ENCODE peak calls at places on chromosome 2, in ten cellular contexts. N is psoas muscle, R is BE2C, D is endothelial cell, K is kidney, O is stomach, L is brain microvascular endothelial cell, V is gastrocnemius medialis, F is IMR-90, H is endodermal cell. M is an unnamed sample.
A peak's percentile ranks its signal among the peaks of the same experiment; 100 is the strongest.

GRCh38 chr2:86238354-86238753 is 39.1 kb downstream of the MRPL35 start:
- DNase-seq in N (no peak), R (no peak), D (no peak), K (no peak), O (no peak), L (no peak), V (no peak), F (no peak), H (no peak), M (no peak)

GRCh38 chr2:1088192-1088860 is 137.7 kb downstream of the SNTG2 start:
- DNase-seq in N (no peak), R (no peak), D (no peak), K (no peak), O (no peak), L (no peak), V (no peak), F (peak; percentile 16), H (no peak), M (no peak)

GRCh38 chr2:45567974-45568789 is 42.9 kb downstream of the SRBD1 start:
- DNase-seq in N (no peak), R (no peak), D (no peak), K (no peak), O (no peak), L (peak; percentile 25), V (no peak), F (peak; percentile 7), H (no peak), M (peak; percentile 12)

GRCh38 chr2:216989335-216990129 is 129.7 kb upstream of the TNP1 start:
- DNase-seq in N (no peak), R (no peak), D (no peak), K (no peak), O (no peak), L (peak; percentile 3), V (no peak), F (peak; percentile 50), H (no peak), M (peak; percentile 11)

GRCh38 chr2:134777593-134777992 is 58.8 kb upstream of the TMEM163 start:
- DNase-seq in N (no peak), R (no peak), D (no peak), K (no peak), O (no peak), L (no peak), V (no peak), F (no peak), H (no peak), M (no peak)

GRCh38 chr2:27702302-27702701 is 38.6 kb downstream of the SLC4A1AP start:
- DNase-seq in N (no peak), R (no peak), D (no peak), K (no peak), O (no peak), L (no peak), V (no peak), F (no peak), H (no peak), M (no peak)

GRCh38 chr2:178309541-178309940 is 115.2 kb downstream of the OSBPL6 start:
- DNase-seq in N (no peak), R (no peak), D (no peak), K (no peak), O (no peak), L (no peak), V (no peak), F (peak; percentile 30), H (no peak), M (peak; percentile 10)

GRCh38 chr2:152409691-152410597 is 75.0 kb downstream of the FMNL2 start:
- DNase-seq in N (no peak), R (no peak), D (no peak), K (no peak), O (no peak), L (peak; percentile 40), V (peak; percentile 73), F (peak; percentile 75), H (no peak), M (peak; percentile 77)

GRCh38 chr2:128354161-128354560 is 35.5 kb upstream of the HS6ST1 start:
- DNase-seq in N (no peak), R (no peak), D (no peak), K (peak; percentile 61), O (no peak), L (no peak), V (no peak), F (no peak), H (no peak), M (no peak)

GRCh38 chr2:128350736-128351135 is 32.1 kb upstream of the HS6ST1 start:
- DNase-seq in N (no peak), R (no peak), D (no peak), K (no peak), O (no peak), L (no peak), V (no peak), F (no peak), H (no peak), M (no peak)

GRCh38 chr2:128357561-128358370 is 39.1 kb upstream of the HS6ST1 start:
- DNase-seq in N (peak; percentile 38), R (no peak), D (no peak), K (no peak), O (no peak), L (no peak), V (no peak), F (no peak), H (no peak), M (no peak)

GRCh38 chr2:128356127-128356526 is 37.5 kb upstream of the HS6ST1 start:
- DNase-seq in N (no peak), R (no peak), D (no peak), K (no peak), O (no peak), L (no peak), V (no peak), F (no peak), H (no peak), M (no peak)

GRCh38 chr2:128354731-128355470 is 36.2 kb upstream of the HS6ST1 start:
- DNase-seq in N (no peak), R (no peak), D (no peak), K (no peak), O (no peak), L (peak; percentile 39), V (no peak), F (peak; percentile 50), H (no peak), M (peak; percentile 77)
- TF ChIP-seq CTCF in N (no peak), R (no peak), D (no peak), K (no peak), O (no peak), L (peak; percentile 63), V (no peak), F (peak; percentile 40), H (no peak), M (peak; percentile 54)

GRCh38 chr2:237626813-237627451 is 455 bp upstream of the LRRFIP1 start:
- DNase-seq in N (peak; percentile 54), R (no peak), D (no peak), K (peak; percentile 82), O (no peak), L (no peak), V (no peak), F (no peak), H (peak; percentile 74), M (no peak)

GRCh38 chr2:237629188-237629534 is 1.8 kb downstream of the LRRFIP1 start:
- DNase-seq in N (no peak), R (no peak), D (no peak), K (no peak), O (no peak), L (no peak), V (no peak), F (peak; percentile 41), H (no peak), M (no peak)

GRCh38 chr2:237628482-237629187 is 1.2 kb downstream of the LRRFIP1 start:
- DNase-seq in N (no peak), R (no peak), D (no peak), K (no peak), O (peak; percentile 45), L (no peak), V (no peak), F (no peak), H (no peak), M (no peak)

GRCh38 chr2:237625777-237626176 is 1.6 kb upstream of the LRRFIP1 start:
- DNase-seq in N (no peak), R (no peak), D (no peak), K (no peak), O (no peak), L (no peak), V (no peak), F (no peak), H (no peak), M (no peak)

DNA sequence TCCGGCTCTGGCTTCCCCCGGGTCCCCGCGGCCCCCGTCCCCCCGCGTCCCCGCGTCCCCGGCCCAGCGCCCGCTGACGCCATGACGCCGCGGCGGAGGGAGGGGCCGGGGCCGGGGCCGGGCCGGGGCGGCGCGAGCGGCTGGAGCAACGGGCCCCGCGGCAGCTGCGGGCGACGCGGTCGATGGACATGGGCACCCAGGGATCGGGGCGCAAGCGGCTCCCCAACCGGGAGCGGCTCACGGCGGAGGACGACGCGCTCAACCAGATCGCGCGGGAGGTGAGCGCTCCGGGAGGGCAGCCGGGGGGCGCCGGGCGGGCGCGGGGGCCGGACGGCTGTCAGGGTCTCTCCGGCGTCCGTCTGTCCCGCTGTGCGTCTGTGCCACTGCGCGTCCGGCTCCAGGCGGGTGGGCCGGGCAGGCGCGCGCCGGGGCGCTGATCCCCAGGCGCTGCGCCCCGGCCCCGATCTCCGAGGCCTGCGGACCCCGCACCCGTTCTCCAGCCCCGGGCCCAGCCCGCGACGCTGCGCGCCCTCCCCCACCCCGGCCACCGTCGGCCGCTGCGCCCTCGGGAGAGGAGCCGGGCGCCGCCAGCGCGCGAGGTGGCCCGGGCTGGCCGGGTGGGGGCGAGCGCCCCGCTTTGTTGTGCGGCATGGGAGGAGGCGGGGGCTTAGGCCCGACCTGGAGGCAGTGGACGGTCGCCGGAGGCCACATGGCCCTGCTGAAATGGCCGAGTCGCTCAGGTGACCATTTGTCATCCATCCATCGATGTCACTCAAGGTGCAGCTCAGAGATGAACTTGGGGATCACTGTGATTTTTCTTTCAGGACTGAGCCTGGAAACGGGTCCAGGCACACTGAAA is at the start of gene LRRFIP1:
- DNase-seq in N (peak; percentile 77), R (peak; percentile 60), D (peak; percentile 29), K (peak; percentile 83), O (peak; percentile 49), L (no peak), V (peak; percentile 63), F (no peak), H (peak; percentile 77), M (no peak)
- TF ChIP-seq CTCF in N (no peak), R (no peak), D (no peak), K (no peak), O (no peak), L (no peak), V (no peak), F (peak; percentile 19), H (no peak), M (no peak)

GRCh38 chr2:191359186-191359585 is 114.0 kb downstream of the MYO1B start:
- DNase-seq in N (no peak), R (no peak), D (no peak), K (no peak), O (no peak), L (no peak), V (no peak), F (no peak), H (no peak), M (no peak)
- TF ChIP-seq CTCF in N (no peak), R (no peak), D (no peak), K (no peak), O (no peak), L (no peak), V (no peak), F (no peak), H (no peak), M (no peak)

GRCh38 chr2:232437130-232437620 is 18.8 kb upstream of the ALPI start:
- DNase-seq in N (peak; percentile 32), R (no peak), D (no peak), K (peak; percentile 45), O (no peak), L (no peak), V (no peak), F (no peak), H (peak; percentile 46), M (no peak)

GRCh38 chr2:232441147-232441651 is 14.8 kb upstream of the ALPI start:
- DNase-seq in N (peak; percentile 34), R (no peak), D (no peak), K (peak; percentile 66), O (no peak), L (no peak), V (no peak), F (no peak), H (no peak), M (no peak)

GRCh38 chr2:232438951-232439757 is 16.8 kb upstream of the ALPI start:
- DNase-seq in N (peak; percentile 52), R (peak; percentile 69), D (peak; percentile 56), K (peak; percentile 75), O (peak; percentile 50), L (no peak), V (no peak), F (no peak), H (peak; percentile 80), M (peak; percentile 13)

GRCh38 chr2:232438051-232438450 is 17.9 kb upstream of the ALPI start:
- DNase-seq in N (peak; percentile 21), R (no peak), D (no peak), K (peak; percentile 41), O (no peak), L (no peak), V (no peak), F (no peak), H (no peak), M (no peak)

DNA sequence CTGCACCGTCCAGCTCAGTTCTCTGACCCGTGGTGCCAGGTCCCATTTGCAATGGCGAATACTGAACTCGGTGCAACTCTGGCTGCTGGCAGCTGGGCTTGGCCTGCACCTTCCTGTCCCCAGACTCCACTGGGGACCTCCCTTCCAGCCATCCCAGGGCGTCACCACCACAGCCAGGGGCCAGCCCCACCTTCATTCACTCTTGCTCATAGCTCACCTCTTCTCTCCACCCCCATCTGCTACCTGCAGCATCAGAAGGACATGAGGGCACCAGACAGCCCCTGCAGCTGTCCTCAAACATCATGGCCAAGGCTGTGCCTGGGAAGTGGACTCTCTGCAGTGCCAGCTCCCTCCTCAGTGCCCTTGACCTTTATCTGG is 16.2 kb upstream of the ALPI start:
- DNase-seq in N (peak; percentile 35), R (no peak), D (no peak), K (peak; percentile 37), O (no peak), L (no peak), V (no peak), F (no peak), H (peak; percentile 63), M (no peak)
- TF ChIP-seq CTCF in N (no peak), R (no peak), D (peak; percentile 44), K (no peak), O (peak; percentile 16), L (no peak), V (no peak), F (no peak), H (peak; percentile 66), M (no peak)

M was measured in fibroblast of mammary gland.